ENCODE peak calls at places on chromosomes 16 and 17, in nine cellular contexts. P is kidney tubule cell; B is Right ventricle myocardium superior; W is NCI-H1417; H is left cardiac atrium; T is HTR-8/SVneo; X is H1; O is NCI-H774; N is CD4-positive, alpha-beta T cell. I is an unnamed sample.
A peak's percentile ranks its signal among the peaks of the same experiment; 100 is the strongest.

GRCh38 chr17:19747829-19748806 is at the start of gene ALDH3A1:
- DNase-seq in P (no peak), H (no peak), W (no peak), B (no peak), N (no peak), O (no peak), T (no peak), X (no peak), I (no peak)

GRCh38 chr17:73560661-73561060 is 83.6 kb downstream of the SDK2 start:
- DNase-seq in W (no peak), N (no peak), P (no peak), X (no peak), B (no peak), O (no peak), H (no peak), T (no peak), I (no peak)

GRCh38 chr16:68179196-68179795 is 56.6 kb downstream of the ESRP2 start:
- DNase-seq in O (no peak), B (no peak), P (no peak), W (no peak), H (no peak), T (no peak), N (no peak), X (no peak), I (no peak)

GRCh38 chr17:3965123-3965800 is 1.0 kb upstream of the ATP2A3 start:
- DNase-seq in O (peak; percentile 32), P (peak; percentile 37), T (peak; percentile 76), X (no peak), W (peak; percentile 83), N (peak; percentile 55), H (peak; percentile 75), B (peak; percentile 77), I (no peak)

GRCh38 chr17:82963104-82963950 is 116.1 kb upstream of the METRNL start:
- DNase-seq in N (peak; percentile 28), T (peak; percentile 61), B (peak; percentile 90), W (peak; percentile 66), X (peak; percentile 61), P (peak; percentile 63), O (no peak), H (peak; percentile 89), I (no peak)

GRCh38 chr17:51725185-51725584 is 433.3 kb downstream of the CA10 start:
- DNase-seq in N (no peak), X (no peak), P (no peak), O (no peak), T (no peak), B (no peak), W (no peak), H (no peak), I (no peak)

GRCh38 chr17:57600092-57600491 is 145.0 kb downstream of the CCDC182 start:
- DNase-seq in H (no peak), O (no peak), P (no peak), N (peak; percentile 40), W (no peak), X (no peak), T (no peak), B (no peak), I (no peak)

GRCh38 chr16:50708373-50709060 is 15.1 kb downstream of the NOD2 start:
- DNase-seq in P (no peak), W (no peak), N (no peak), H (no peak), T (no peak), O (no peak), B (no peak), X (no peak), I (no peak)

GRCh38 chr17:29840884-29841283 is 89.1 kb downstream of the SSH2 start:
- DNase-seq in P (peak; percentile 80), W (no peak), O (no peak), B (no peak), H (no peak), T (no peak), X (no peak), N (no peak), I (no peak)

GRCh38 chr16:87129771-87130170 is 187.4 kb downstream of the C16orf95 start:
- DNase-seq in W (peak; percentile 4), N (no peak), T (peak; percentile 81), B (no peak), P (peak; percentile 22), O (no peak), H (no peak), X (no peak), I (no peak)

GRCh38 chr17:70378005-70378404 is 208.7 kb downstream of the KCNJ2 start:
- DNase-seq in P (no peak), O (no peak), B (no peak), T (no peak), H (no peak), W (no peak), X (no peak), N (no peak), I (no peak)

GRCh38 chr17:12673788-12674187 is 8.1 kb downstream of the MYOCD start:
- DNase-seq in P (no peak), B (no peak), N (no peak), X (no peak), T (no peak), H (no peak), O (no peak), W (no peak), I (no peak)

GRCh38 chr17:43543771-43544575 is 2.2 kb downstream of the ETV4 start:
- DNase-seq in B (no peak), W (no peak), X (no peak), T (no peak), O (no peak), P (no peak), N (no peak), H (no peak), I (no peak)

GRCh38 chr16:1477033-1477432 is 2.2 kb upstream of the CLCN7 start:
- DNase-seq in X (no peak), P (no peak), O (no peak), T (no peak), B (no peak), H (no peak), W (no peak), N (no peak), I (no peak)

GRCh38 chr16:85451646-85452363 is 161.3 kb upstream of the GSE1 start:
- DNase-seq in X (no peak), P (no peak), N (no peak), T (no peak), H (no peak), O (peak; percentile 36), W (peak; percentile 97), B (no peak), I (no peak)

GRCh38 chr17:63760771-63761539 is 12.4 kb downstream of the CCDC47 start:
- DNase-seq in T (no peak), X (no peak), O (no peak), H (no peak), W (no peak), P (no peak), N (no peak), B (no peak), I (no peak)

GRCh38 chr17:12712941-12713340 is 47.3 kb downstream of the MYOCD start:
- DNase-seq in H (no peak), O (no peak), T (no peak), B (no peak), W (no peak), P (no peak), N (no peak), X (no peak), I (no peak)

GRCh38 chr16:49436181-49436580 is 62.6 kb downstream of the C16orf78 start:
- DNase-seq in N (no peak), T (no peak), O (no peak), P (no peak), B (no peak), X (no peak), H (no peak), W (no peak), I (no peak)

GRCh38 chr17:17836818-17837379 is at the start of gene SREBF1:
- DNase-seq in H (peak; percentile 74), T (peak; percentile 88), P (peak; percentile 57), W (peak; percentile 42), O (no peak), X (peak; percentile 59), N (peak; percentile 54), B (peak; percentile 80), I (no peak)

GRCh38 chr17:21452377-21453143 is 76.4 kb downstream of the KCNJ12 start:
- DNase-seq in O (no peak), T (no peak), P (peak; percentile 82), H (peak; percentile 69), B (peak; percentile 72), X (peak; percentile 36), W (no peak), N (peak; percentile 19), I (peak; percentile 37)

GRCh38 chr16:83701494-83701893 is 106.3 kb upstream of the HSBP1 start:
- DNase-seq in H (peak; percentile 39), B (no peak), W (no peak), X (no peak), O (no peak), N (no peak), T (peak; percentile 43), P (peak; percentile 58), I (no peak)

I was measured in HS-5.